ENCODE peak calls at places on chromosomes 16 and 17, in four cellular contexts. E, H, T and I are unnamed samples. For H3K4me1, the result is how much of the 10 kb centered on the place peaks cover.

GRCh38 chr17:70110443-70110880 is 35.4 kb downstream of the KCNJ16 start:
- DNase-seq in E (no peak), H (no peak), T (no peak), I (no peak)

GRCh38 chr17:5282639-5283217 is 644 bp downstream of the RABEP1 start:
- DNase-seq in E (peak), T (no peak), H (no peak), I (no peak)

GRCh38 chr17:1661045-1661444 is 11.4 kb upstream of the RILP start:
- DNase-seq in H (no peak), T (no peak), E (no peak), I (no peak)

GRCh38 chr17:19781488-19782458 is 33.7 kb upstream of the ALDH3A1 start:
- DNase-seq in T (peak), H (no peak), E (no peak), I (peak)

GRCh38 chr17:81577278-81578000 is 25.3 kb upstream of the FAAP100 start:
- DNase-seq in T (no peak), H (no peak), E (no peak), I (peak)

GRCh38 chr17:29929006-29929543 is 953 bp downstream of the SSH2 start:
- DNase-seq in H (no peak), T (peak), E (no peak), I (peak)

GRCh38 chr17:45284176-45285140 is 22.6 kb upstream of the SPATA32 start:
- DNase-seq in T (peak), H (no peak), E (peak), I (peak)

GRCh38 chr17:39767147-39767546 is 29.4 kb downstream of the GRB7 start:
- DNase-seq in H (no peak), T (no peak), E (no peak), I (no peak)

GRCh38 chr16:35171106-35171505 is 1711.7 kb downstream of the TP53TG3F start:
- DNase-seq in E (no peak), H (no peak), T (no peak), I (no peak)
- H3K4me1 ChIP-seq in E (under half), H (under half), T (under half), I (under half)

DNA sequence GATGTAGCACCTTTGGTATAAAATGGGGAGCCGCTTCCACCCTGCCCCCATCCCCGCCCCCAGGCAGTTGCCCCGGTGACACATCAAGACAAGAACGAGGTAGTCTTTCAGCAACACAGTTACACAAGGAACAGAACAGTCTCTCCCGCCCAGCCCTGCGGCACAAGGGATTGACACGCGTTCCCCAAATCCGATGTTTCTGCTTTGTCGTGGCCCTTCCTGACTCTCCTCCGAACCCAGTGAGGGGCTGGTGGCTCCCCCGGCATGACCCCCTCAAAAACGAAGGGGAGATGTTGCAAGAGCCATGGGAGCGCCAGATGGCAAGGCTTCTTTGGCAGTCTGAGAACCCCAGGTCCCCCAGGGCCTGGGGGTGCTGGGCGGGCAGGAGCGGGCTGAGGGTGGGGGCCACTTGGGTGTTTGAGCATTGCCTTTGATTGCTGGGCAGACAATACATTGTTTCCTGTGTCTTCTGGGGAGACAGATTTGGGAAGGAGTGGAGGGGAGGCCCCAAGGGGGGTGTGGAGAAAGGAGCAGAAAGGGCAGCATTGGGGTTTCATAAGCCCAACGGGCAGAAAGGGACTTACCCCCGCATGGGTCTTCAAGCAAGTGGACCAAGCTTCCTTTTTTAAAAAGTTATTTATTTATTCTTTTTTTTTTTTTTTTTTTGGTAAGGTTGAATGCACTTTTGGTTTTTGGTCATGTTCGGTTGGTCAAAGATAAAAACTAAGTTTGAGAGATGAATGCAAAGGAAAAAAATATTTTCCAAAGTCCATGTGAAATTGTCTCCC is 16.6 kb downstream of the COL1A1 start:
- DNase-seq in H (no peak), T (no peak), E (no peak), I (no peak)
- H3K27ac ChIP-seq in H (no peak), T (peak), E (peak), I (no peak)

GRCh38 chr16:81810361-81810760 is 31.3 kb downstream of the PLCG2 start:
- DNase-seq in T (no peak), H (no peak), E (no peak), I (no peak)
- H3K4me3 ChIP-seq in T (no peak), H (no peak), E (no peak), I (no peak)

GRCh38 chr17:63162406-63163157 is 196.5 kb downstream of the TANC2 start:
- DNase-seq in T (no peak), E (no peak), H (no peak), I (no peak)

GRCh38 chr17:63165420-63165819 is 199.4 kb downstream of the TANC2 start:
- DNase-seq in E (no peak), H (no peak), T (no peak), I (no peak)

GRCh38 chr17:63163158-63163520 is 197.1 kb downstream of the TANC2 start:
- DNase-seq in H (no peak), E (no peak), T (no peak), I (no peak)
- H3K4me1 ChIP-seq in H (under half), E (under half), T (under half), I (under half)

DNA sequence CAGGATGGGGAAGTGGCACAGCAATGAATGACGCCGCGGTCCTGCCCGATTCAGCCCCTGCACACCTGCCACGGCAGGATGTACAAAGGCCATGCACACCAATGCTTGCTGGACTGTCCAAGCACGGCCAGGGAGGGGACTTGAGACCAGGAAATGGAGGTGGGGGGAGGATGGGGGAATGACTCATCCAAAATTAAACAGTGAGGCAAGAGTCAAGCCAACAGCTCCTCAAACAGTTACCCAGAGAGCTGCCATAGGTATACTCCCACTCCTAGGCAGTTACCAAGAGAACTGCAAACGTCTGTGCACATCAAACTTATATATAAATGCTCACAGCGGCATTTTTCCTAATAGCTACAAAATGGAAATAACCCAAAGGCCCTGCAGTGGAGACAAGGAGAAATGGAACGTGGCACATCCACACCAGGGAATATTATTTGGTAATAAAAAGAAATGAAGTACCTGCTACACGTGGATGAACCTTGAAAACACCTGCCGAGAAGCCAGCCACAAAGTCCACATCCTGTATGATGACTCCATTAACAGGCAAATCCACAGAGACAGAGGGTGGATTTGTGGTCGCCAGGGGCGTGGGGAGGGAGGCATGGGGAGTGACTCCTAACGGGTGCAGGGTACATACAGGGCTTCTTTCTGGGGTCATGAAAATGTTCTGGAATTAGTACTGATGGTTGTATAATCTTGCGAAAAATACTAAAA is 54.1 kb downstream of the VAC14 start:
- DNase-seq in E (peak), H (no peak), T (peak), I (peak)
- H3K27ac ChIP-seq in E (peak), H (no peak), T (peak), I (peak)

DNA sequence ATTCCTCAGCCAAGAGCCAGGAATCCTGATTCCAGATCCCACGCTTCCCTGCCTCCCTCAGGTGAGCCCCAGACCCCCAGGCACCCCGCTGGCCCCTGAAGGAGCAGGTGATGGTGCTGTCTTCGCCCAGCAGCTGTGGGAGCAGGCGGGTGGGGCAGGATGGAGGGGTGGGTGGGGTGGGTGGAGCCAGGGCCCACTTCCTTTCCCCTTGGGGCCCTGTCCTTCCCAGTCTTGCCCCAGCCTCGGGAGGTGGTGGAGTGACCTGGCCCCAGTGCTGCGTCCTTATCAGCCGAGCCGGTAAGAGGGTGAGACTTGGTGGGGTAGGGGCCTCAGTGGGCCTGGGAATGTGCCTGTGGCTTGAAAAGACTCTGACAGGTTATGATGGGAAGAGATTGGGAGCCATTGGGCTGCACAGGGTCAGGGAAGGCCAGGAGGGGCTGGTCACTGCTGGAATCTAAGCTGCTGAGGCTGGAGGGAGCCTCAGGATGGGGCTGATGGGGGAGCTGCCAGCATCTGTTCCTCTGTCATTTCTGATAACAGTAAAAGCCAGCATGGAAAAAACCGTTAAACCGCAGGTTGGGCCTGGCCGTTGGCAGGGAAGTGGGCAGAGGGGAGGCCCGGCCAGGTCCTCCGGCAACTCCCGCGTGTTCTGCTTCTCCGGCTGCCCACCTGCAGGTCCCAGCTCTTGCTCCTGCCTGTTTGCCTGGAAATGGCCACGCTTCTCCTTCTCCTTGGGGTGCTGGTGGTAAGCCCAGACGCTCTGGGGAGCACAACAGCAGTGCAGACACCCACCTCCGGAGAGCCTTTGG is at the start of gene SPN:
- DNase-seq in E (no peak), H (peak), T (no peak), I (no peak)
- H3K4me3 ChIP-seq in E (peak), H (peak), T (peak), I (no peak)

GRCh38 chr16:89117239-89117974 is 23.8 kb downstream of the ACSF3 start:
- DNase-seq in E (no peak), T (no peak), H (no peak), I (no peak)
- H3K4me1 ChIP-seq in E (under half), T (under half), H (half or more), I (under half)

GRCh38 chr16:4651842-4652241 is 27.2 kb downstream of the MGRN1 start:
- DNase-seq in H (no peak), E (no peak), T (no peak), I (no peak)
- H3K27ac ChIP-seq in H (no peak), E (no peak), T (no peak), I (no peak)

GRCh38 chr17:77958716-77959215 is 263 bp downstream of the TNRC6C start:
- DNase-seq in T (no peak), H (peak), E (no peak), I (no peak)

GRCh38 chr17:77957869-77958715 is at the start of gene TNRC6C:
- DNase-seq in T (peak), E (peak), H (peak), I (peak)

GRCh38 chr17:77959216-77959925 is 868 bp downstream of the TNRC6C start:
- DNase-seq in E (peak), T (peak), H (peak), I (no peak)

GRCh38 chr17:77961741-77962140 is 3.2 kb downstream of the TNRC6C start:
- DNase-seq in E (no peak), T (no peak), H (no peak), I (no peak)

GRCh38 chr17:77959926-77960521 is 1.5 kb downstream of the TNRC6C start:
- DNase-seq in E (no peak), H (peak), T (no peak), I (no peak)
- H3K4me3 ChIP-seq in E (peak), H (peak), T (peak), I (peak)

DNA sequence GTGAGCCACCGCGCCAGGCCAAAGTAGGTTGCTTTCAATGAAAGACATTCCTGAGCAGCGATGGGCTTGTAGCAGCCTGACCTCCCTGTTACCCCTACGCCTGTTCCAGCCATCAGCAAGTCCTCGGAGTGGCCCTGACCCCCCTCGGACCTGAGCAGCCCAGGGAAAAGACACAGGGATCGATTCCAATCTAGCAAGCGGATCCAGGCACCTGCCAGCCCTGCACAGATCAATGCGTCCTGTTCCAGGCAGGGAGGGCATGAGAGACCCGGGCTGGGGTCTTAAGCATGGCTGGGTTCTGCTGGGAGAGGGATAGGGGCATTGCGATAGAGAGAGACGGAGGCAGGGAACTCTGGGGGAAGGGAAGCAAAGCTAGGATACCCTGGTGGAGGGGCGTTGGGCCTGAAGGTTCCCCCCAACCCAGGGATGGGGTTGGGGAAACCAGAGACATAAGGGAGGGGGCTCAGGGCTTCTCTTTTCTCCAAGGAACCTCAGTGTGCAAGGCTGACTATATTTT is 21.9 kb downstream of the SRCIN1 start:
- DNase-seq in H (no peak), E (no peak), T (no peak), I (no peak)
- H3K4me1 ChIP-seq in H (under half), E (under half), T (under half), I (under half)